ENCODE peak calls at places on chromosomes 11 and 22, in four cellular contexts. H is cardiac fibroblast, D is coronary artery, C is type B pancreatic cell. M is an unnamed sample.

GRCh38 chr11:67082071-67082791 is 25.6 kb downstream of the RHOD start:
- DNase-seq in H (peak; percentile 25), D (no peak), C (no peak), M (no peak)

GRCh38 chr11:120168108-120168959 is 30.4 kb upstream of the TRIM29 start:
- DNase-seq in H (no peak), D (peak; percentile 68), C (no peak), M (no peak)

GRCh38 chr11:131331546-131331945 is 38.9 kb upstream of the NTM start:
- DNase-seq in H (no peak), D (no peak), C (no peak), M (no peak)

GRCh38 chr11:87266751-87267150 is 229.0 kb downstream of the TMEM135 start:
- DNase-seq in H (no peak), D (no peak), C (no peak), M (no peak)

GRCh38 chr11:86183694-86184093 is 60.9 kb upstream of the EED start:
- DNase-seq in H (peak; percentile 59), D (no peak), C (no peak), M (no peak)

GRCh38 chr11:130527648-130528300 is 79.3 kb downstream of the ADAMTS15 start:
- DNase-seq in H (peak; percentile 84), D (peak; percentile 74), C (no peak), M (no peak)

GRCh38 chr11:117872962-117873827 is 3.3 kb downstream of the FXYD6 start:
- DNase-seq in H (no peak), D (peak; percentile 47), C (no peak), M (no peak)

GRCh38 chr11:117144477-117145392 is 648 bp downstream of the PAFAH1B2 start:
- DNase-seq in H (peak; percentile 78), D (peak; percentile 77), C (no peak), M (peak; percentile 34)

GRCh38 chr11:561148-562003 is 606 bp downstream of the RASSF7 start:
- DNase-seq in H (no peak), D (no peak), C (no peak), M (no peak)

GRCh38 chr11:100808904-100809491 is 121.9 kb downstream of the ARHGAP42 start:
- DNase-seq in H (peak; percentile 75), D (no peak), C (no peak), M (no peak)

GRCh38 chr22:45317551-45318167 is 7.9 kb downstream of the FAM118A start:
- DNase-seq in H (peak; percentile 77), D (peak; percentile 93), C (no peak), M (no peak)

GRCh38 chr11:129881570-129882170 is 13.7 kb downstream of the NFRKB start:
- DNase-seq in H (peak; percentile 37), D (no peak), C (no peak), M (no peak)

GRCh38 chr22:36815558-36816337 is 1.1 kb downstream of the PVALB start:
- DNase-seq in H (no peak), D (no peak), C (no peak), M (no peak)

GRCh38 chr11:12318791-12319733 is 58.3 kb upstream of the PARVA start:
- DNase-seq in H (peak; percentile 69), D (no peak), C (no peak), M (no peak)

GRCh38 chr11:123856444-123856843 is 29.0 kb downstream of the TMEM225 start:
- DNase-seq in H (no peak), D (no peak), C (no peak), M (no peak)

GRCh38 chr11:65204646-65205601 is 23.2 kb downstream of the CAPN1 start:
- DNase-seq in H (peak; percentile 50), D (no peak), C (peak; percentile 78), M (peak; percentile 86)

GRCh38 chr22:41146573-41146972 is 54.2 kb downstream of the EP300 start:
- DNase-seq in H (peak; percentile 7), D (no peak), C (no peak), M (no peak)

DNA sequence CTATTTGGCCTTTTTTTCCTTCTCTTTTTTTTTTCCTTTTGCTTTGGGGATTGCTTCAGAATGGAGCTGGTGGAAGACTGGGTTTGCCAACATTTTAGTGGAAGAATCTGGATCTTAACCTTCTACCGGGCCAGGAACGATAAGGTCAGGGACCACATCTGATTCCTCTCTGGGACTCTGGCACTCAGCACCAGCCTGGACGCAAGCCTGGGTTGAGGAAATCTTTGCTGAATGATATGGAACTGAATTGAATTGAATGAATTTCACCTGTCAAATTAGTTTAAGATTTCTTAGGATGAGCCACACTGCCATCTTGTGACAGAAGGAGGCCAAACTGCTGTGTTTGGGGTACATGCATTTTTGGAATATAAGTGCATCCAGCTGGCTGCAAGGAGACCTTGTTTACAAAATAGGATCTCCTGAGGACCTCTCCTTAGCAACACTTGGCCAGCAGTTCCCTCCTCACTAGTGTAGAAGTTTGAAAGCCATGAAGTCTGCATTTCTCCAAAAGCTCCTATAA is 30.4 kb downstream of the TPBGL start:
- DNase-seq in H (no peak), D (peak; percentile 8), C (no peak), M (no peak)
- TF ChIP-seq CTCF in H (peak; percentile 48), D (no peak), C (peak; percentile 37), M (peak; percentile 45)

GRCh38 chr22:19845369-19845722 is 9.3 kb downstream of the GNB1L start:
- DNase-seq in H (no peak), D (no peak), C (no peak), M (no peak)

GRCh38 chr22:19843857-19844422 is 10.7 kb downstream of the GNB1L start:
- DNase-seq in H (no peak), D (peak; percentile 74), C (no peak), M (no peak)

GRCh38 chr22:19846620-19847344 is 7.9 kb downstream of the GNB1L start:
- DNase-seq in H (no peak), D (no peak), C (no peak), M (no peak)

GRCh38 chr22:19843107-19843856 is 11.4 kb downstream of the GNB1L start:
- DNase-seq in H (no peak), D (no peak), C (no peak), M (peak; percentile 61)

GRCh38 chr22:19844423-19845368 is 10.0 kb downstream of the GNB1L start:
- DNase-seq in H (peak; percentile 67), D (no peak), C (no peak), M (no peak)
- TF ChIP-seq CTCF in H (no peak), D (no peak), C (no peak), M (no peak)

DNA sequence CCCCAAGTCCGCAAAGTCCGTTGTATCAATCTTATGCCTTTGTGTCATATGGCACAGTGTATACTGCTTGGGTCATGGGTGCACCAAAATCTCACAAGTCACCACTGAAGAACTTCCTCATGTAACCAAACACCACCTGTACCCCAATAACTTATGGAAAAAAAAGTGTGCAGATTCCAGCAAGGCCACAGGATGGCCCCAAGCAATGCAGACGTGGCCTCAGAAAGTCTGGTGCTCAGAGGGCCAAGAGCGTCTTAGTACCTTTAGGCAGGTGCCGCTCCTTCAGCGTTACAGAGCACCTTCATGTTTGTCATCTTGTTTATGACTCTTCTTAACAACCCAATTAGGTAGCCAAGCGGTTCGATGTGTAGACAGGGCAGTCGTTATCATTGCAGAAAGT is 65.3 kb downstream of the PRDM11 start:
- DNase-seq in H (no peak), D (no peak), C (no peak), M (no peak)
- TF ChIP-seq CTCF in H (no peak), D (no peak), C (no peak), M (no peak)

GRCh38 chr11:110467556-110467955 is 37.8 kb downstream of the FDX1 start:
- DNase-seq in H (no peak), D (no peak), C (no peak), M (no peak)
- TF ChIP-seq CTCF in H (no peak), D (no peak), C (no peak), M (no peak)

DNA sequence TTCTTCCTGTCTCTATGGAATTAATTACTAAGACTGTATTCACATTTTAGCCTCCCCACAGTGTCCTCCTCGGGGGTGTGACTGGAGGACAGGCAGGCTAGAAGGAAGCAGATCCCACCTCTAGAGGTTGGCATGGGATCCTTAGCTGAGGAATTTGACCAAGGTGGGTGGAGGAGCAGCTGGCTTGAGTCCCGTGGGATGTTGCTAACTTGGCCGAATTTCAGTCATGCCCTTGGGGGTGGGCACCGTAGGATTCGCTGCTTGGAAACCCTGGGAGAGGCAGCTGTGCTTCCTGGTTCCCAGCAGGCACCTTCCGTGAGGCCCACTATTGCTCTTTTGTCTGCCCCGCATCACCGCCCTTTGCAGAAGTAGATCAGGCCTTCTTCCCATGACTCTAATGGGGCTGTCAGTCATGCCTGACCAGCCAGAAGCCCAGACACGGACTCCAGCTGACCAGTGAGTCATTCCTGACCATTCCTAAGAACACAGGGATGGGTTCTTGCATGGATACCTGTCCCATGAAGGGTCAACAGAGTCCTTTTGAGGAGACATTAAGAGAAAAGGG is 292.3 kb upstream of the SYN3 start:
- DNase-seq in H (no peak), D (no peak), C (no peak), M (no peak)
- TF ChIP-seq CTCF in H (no peak), D (no peak), C (no peak), M (no peak)

M was measured in D721Med.